ENCODE peak calls at places on chromosomes 6 and 20, in four cellular contexts. F is HCT116, D is neural progenitor cell, K is PC-3. X is an unnamed sample.

GRCh38 chr6:160355001-160355400 is 6.8 kb downstream of the SLC22A3 start:
- DNase-seq in K (peak), F (no peak), D (no peak), X (no peak)

GRCh38 chr6:124869412-124869811 is 92.8 kb upstream of the RNF217 start:
- DNase-seq in K (no peak), F (no peak), D (no peak), X (no peak)

GRCh38 chr6:42450314-42451145 is 1.2 kb downstream of the TRERF1 start:
- DNase-seq in K (peak), D (peak), F (no peak), X (peak)

GRCh38 chr20:37362821-37363220 is 16.9 kb downstream of the SRC start:
- DNase-seq in K (no peak), D (no peak), F (no peak), X (no peak)

GRCh38 chr6:74534485-74535211 is 671.2 kb downstream of the COL12A1 start:
- DNase-seq in K (peak), D (no peak), F (peak), X (no peak)

GRCh38 chr6:33314943-33315752 is 1.3 kb upstream of the TAPBP start:
- DNase-seq in D (peak), K (peak), F (no peak), X (peak)

GRCh38 chr6:80454197-80454596 is 347.7 kb downstream of the BCKDHB start:
- DNase-seq in D (no peak), K (peak), F (peak), X (no peak)

GRCh38 chr6:157656437-157657005 is 166.5 kb upstream of the SNX9 start:
- DNase-seq in D (no peak), F (no peak), K (no peak), X (no peak)

GRCh38 chr6:116060572-116061283 is at the start of gene FRK:
- DNase-seq in D (no peak), K (peak), F (peak), X (peak)

GRCh38 chr20:31608256-31608980 is 3.3 kb downstream of the ID1 start:
- DNase-seq in K (peak), F (peak), D (peak), X (peak)

GRCh38 chr6:104118274-104118673 is 741.4 kb downstream of the HACE1 start:
- DNase-seq in D (no peak), F (peak), K (peak), X (no peak)

GRCh38 chr6:154447929-154448328 is 62.6 kb downstream of the CNKSR3 start:
- DNase-seq in F (no peak), D (no peak), K (no peak), X (no peak)

GRCh38 chr20:36919715-36920333 is 31.7 kb downstream of the SAMHD1 start:
- DNase-seq in D (peak), K (peak), F (peak), X (peak)

GRCh38 chr6:28981833-28982475 is 23.2 kb downstream of the ZNF311 start:
- DNase-seq in K (peak), D (peak), F (peak), X (peak)

GRCh38 chr6:28982476-28983266 is 22.4 kb downstream of the ZNF311 start:
- DNase-seq in F (no peak), D (peak), K (peak), X (peak)

GRCh38 chr6:28981391-28981832 is 23.7 kb downstream of the ZNF311 start:
- DNase-seq in K (peak), F (peak), D (peak), X (peak)

GRCh38 chr6:28985396-28986164 is 19.5 kb downstream of the ZNF311 start:
- DNase-seq in D (peak), F (peak), K (peak), X (peak)

GRCh38 chr6:28983838-28984237 is 21.3 kb downstream of the ZNF311 start:
- DNase-seq in D (no peak), K (no peak), F (no peak), X (no peak)
- H3K27ac ChIP-seq in D (no peak), K (no peak), F (no peak), X (no peak)

DNA sequence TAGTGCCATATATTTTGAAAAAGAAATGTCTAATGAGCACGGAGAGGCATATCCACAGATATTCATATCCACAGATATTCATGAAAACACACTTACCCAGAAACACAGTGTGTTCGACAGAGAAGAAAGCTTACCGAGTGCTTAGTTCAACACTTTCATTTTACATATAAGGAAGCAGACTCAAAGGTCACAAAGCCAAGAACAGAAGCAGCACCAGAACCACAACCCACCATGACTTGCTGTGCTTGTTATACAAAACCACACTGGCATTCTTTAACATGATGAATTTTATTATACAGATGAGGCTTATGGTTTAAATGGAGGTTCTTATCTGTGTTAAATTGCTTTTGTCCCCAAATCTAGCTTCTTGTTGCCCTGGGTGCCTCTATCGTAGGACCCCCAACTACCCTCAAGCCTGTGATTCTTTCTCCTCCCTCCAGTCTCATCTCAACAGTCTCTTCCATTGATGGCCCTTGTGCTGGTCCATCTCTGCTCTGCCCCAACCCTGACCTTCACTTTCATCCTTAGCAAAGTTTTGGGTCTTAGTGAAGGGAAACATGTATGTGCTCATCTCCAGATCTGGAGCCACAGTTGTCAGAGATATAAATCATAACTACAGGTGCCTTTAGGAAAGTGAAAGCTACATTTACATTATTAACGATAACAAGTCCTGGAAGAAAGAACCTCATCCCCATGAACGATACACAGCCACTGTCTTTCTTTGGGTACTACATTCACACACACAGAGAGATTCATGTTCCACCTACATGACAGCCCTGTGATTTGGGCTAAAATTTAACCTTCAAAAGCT is 40.0 kb downstream of the SF3B5 start:
- DNase-seq in D (no peak), K (no peak), F (no peak), X (no peak)
- TF ChIP-seq EZH2phosphoT487 in D (no peak), K (no peak), F (no peak), X (no peak)

GRCh38 chr6:87908978-87909802 is 138.5 kb upstream of the SPACA1 start:
- DNase-seq in F (no peak), K (no peak), D (no peak), X (no peak)
- H3K27ac ChIP-seq in F (no peak), K (no peak), D (no peak), X (no peak)

DNA sequence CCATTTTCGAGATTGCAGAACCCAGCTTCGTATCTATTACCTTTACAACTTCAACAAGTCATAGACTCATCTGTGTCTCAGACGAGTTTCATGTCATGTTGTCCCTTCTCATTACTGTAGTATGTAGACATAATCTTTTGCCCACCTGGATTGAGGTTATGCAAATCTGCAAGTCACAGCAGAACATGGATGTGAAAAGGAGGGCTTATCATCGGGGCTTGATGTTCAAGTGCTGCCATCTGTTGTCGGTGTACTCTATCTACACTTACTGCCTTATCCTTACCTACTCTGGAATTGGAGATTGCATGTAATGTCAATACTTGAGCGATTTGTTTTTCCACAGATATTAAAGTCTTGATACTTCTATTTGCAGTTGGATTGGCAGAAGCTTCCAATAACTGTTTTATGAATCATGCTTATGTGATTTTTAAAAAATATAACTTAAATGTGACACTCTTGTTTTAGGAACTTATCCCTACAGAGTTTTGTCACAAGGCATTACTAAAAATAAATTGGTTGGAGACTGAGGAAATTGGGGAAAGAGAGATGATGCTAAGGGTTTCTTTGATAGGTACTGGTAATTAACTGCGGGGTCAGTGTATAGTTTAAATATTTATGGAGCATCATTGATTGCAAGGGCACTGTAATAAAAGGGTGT is 3.0 kb upstream of the GOPC start:
- DNase-seq in K (peak), D (peak), F (peak), X (peak)
- TF ChIP-seq EZH2phosphoT487 in K (no peak), D (no peak), F (no peak), X (no peak)

GRCh38 chr6:3382399-3383279 is 74.2 kb downstream of the SLC22A23 start:
- DNase-seq in D (no peak), K (peak), F (peak), X (no peak)
- H3K27ac ChIP-seq in D (no peak), K (peak), F (peak), X (no peak)

GRCh38 chr20:3786126-3786484 is 435 bp downstream of the CENPB start:
- DNase-seq in K (peak), F (no peak), D (peak), X (peak)
- TF ChIP-seq EZH2phosphoT487 in K (no peak), F (no peak), D (no peak), X (no peak)

GRCh38 chr6:92125681-92126080 is 1293.7 kb downstream of the EPHA7 start:
- DNase-seq in D (no peak), K (no peak), F (no peak), X (peak)

GRCh38 chr6:92126983-92127382 is 1292.4 kb downstream of the EPHA7 start:
- DNase-seq in D (no peak), F (no peak), K (no peak), X (no peak)

GRCh38 chr6:92124126-92124525 is 1295.2 kb downstream of the EPHA7 start:
- DNase-seq in K (peak), F (no peak), D (no peak), X (no peak)

GRCh38 chr6:92122746-92123145 is 1296.6 kb downstream of the EPHA7 start:
- DNase-seq in K (peak), D (peak), F (no peak), X (peak)

DNA sequence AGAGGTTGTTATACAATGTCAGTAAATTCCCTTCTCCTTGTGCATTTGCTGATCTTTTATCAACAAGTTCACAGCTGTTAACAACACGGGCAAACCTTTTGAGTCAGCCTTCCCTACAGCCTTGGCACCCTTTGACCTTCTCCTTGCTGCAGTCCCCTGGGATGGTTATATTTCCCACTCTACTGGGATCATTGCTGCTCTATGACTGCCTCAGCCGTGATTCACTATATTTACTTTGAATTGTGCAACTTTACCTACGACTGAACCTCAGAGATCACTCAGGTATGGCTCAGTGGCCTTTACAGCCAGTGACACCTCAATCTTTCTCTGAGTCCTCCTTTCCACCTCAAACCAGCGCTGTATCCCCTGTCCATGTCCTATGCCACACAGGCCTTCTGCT is 1293.3 kb downstream of the EPHA7 start:
- DNase-seq in F (no peak), K (peak), D (no peak), X (no peak)
- H3K27ac ChIP-seq in F (no peak), K (peak), D (no peak), X (no peak)

GRCh38 chr6:145668844-145669243 is 66.5 kb downstream of the EPM2A start:
- DNase-seq in F (no peak), D (no peak), K (no peak), X (no peak)

GRCh38 chr6:145670306-145670705 is 65.0 kb downstream of the EPM2A start:
- DNase-seq in F (no peak), D (no peak), K (no peak), X (no peak)

GRCh38 chr6:145673504-145673903 is 61.8 kb downstream of the EPM2A start:
- DNase-seq in F (no peak), D (no peak), K (no peak), X (no peak)

DNA sequence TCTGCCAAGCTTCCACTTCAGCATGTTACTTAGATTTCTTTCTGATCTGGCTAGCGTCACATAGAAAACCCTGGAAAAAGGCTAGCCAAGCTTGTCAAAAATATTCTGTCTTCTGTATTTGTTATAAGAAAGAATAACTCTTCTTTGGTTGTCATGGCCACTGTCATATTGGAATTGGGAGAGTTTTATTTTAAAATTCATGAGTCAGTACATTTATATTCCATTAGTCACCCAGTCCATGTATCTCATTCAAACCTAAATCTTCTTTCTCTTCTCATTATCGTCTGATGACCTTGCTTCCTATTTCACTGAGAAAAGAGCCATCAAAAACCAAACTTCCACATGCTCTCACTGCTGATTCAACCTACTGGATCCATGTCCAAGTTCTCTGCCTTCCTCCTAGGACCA is 65.7 kb downstream of the EPM2A start:
- DNase-seq in K (peak), F (no peak), D (no peak), X (no peak)
- TF ChIP-seq EZH2phosphoT487 in K (no peak), F (no peak), D (no peak), X (no peak)

GRCh38 chr6:155510879-155511278 is 55.2 kb upstream of the NOX3 start:
- DNase-seq in D (no peak), F (no peak), K (peak), X (no peak)

GRCh38 chr6:155502393-155502792 is 46.8 kb upstream of the NOX3 start:
- DNase-seq in F (no peak), D (no peak), K (no peak), X (no peak)

GRCh38 chr6:155504848-155505247 is 49.2 kb upstream of the NOX3 start:
- DNase-seq in D (no peak), F (no peak), K (no peak), X (no peak)

GRCh38 chr6:155509743-155510475 is 54.3 kb upstream of the NOX3 start:
- DNase-seq in F (no peak), K (no peak), D (no peak), X (no peak)

GRCh38 chr6:155505560-155505959 is 49.9 kb upstream of the NOX3 start:
- DNase-seq in D (no peak), F (no peak), K (no peak), X (no peak)
- H3K27ac ChIP-seq in D (no peak), F (no peak), K (no peak), X (no peak)

X was measured in GM23338.